ENCODE peak calls at places on chromosomes 11 and 22, in five cellular contexts. One of them, this sample, is unnamed.

GRCh38 chr11:112082729-112083128 is 3.8 kb downstream of the TIMM8B start:
- DNase-seq in ureter: no peak
- DNase-seq in NCI-H748 treated with DMSO at 0.1 percent for 48 hours: no peak
- DNase-seq in effector CD4-positive, alpha-beta T cell: no peak
- DNase-seq in adipocyte: peak; percentile 30
- DNase-seq in this sample: no peak

GRCh38 chr22:46744581-46744980 is 6.5 kb upstream of the CERK start:
- DNase-seq in adipocyte: no peak
- DNase-seq in ureter: no peak
- DNase-seq in effector CD4-positive, alpha-beta T cell: no peak
- DNase-seq in NCI-H748 treated with DMSO at 0.1 percent for 48 hours: no peak
- DNase-seq in this sample: no peak

GRCh38 chr11:12274056-12274455 is 103.3 kb upstream of the PARVA start:
- DNase-seq in ureter: no peak
- DNase-seq in adipocyte: no peak
- DNase-seq in NCI-H748 treated with DMSO at 0.1 percent for 48 hours: no peak
- DNase-seq in effector CD4-positive, alpha-beta T cell: no peak
- DNase-seq in this sample: no peak

GRCh38 chr11:110955797-110956196 is 243.6 kb upstream of the ARHGAP20 start:
- DNase-seq in NCI-H748 treated with DMSO at 0.1 percent for 48 hours: no peak
- DNase-seq in effector CD4-positive, alpha-beta T cell: no peak
- DNase-seq in adipocyte: no peak
- DNase-seq in ureter: no peak
- DNase-seq in this sample: no peak

GRCh38 chr11:35905901-35906661 is 37.8 kb upstream of the LDLRAD3 start:
- DNase-seq in ureter: no peak
- DNase-seq in adipocyte: peak; percentile 7
- DNase-seq in effector CD4-positive, alpha-beta T cell: no peak
- DNase-seq in NCI-H748 treated with DMSO at 0.1 percent for 48 hours: no peak
- DNase-seq in this sample: no peak

GRCh38 chr22:25853501-25853900 is 111.5 kb downstream of the MYO18B start:
- DNase-seq in adipocyte: no peak
- DNase-seq in ureter: no peak
- DNase-seq in NCI-H748 treated with DMSO at 0.1 percent for 48 hours: no peak
- DNase-seq in effector CD4-positive, alpha-beta T cell: no peak
- DNase-seq in this sample: no peak

GRCh38 chr11:30006876-30007275 is 10.0 kb downstream of the KCNA4 start:
- DNase-seq in adipocyte: no peak
- DNase-seq in ureter: no peak
- DNase-seq in NCI-H748 treated with DMSO at 0.1 percent for 48 hours: peak; percentile 53
- DNase-seq in effector CD4-positive, alpha-beta T cell: no peak
- DNase-seq in this sample: no peak

GRCh38 chr11:127018683-127019279 is 18.2 kb upstream of the KIRREL3 start:
- DNase-seq in ureter: no peak
- DNase-seq in adipocyte: no peak
- DNase-seq in NCI-H748 treated with DMSO at 0.1 percent for 48 hours: no peak
- DNase-seq in effector CD4-positive, alpha-beta T cell: no peak
- DNase-seq in this sample: no peak

GRCh38 chr22:31583861-31584485 is 78.0 kb downstream of the PISD start:
- DNase-seq in adipocyte: peak; percentile 73
- DNase-seq in NCI-H748 treated with DMSO at 0.1 percent for 48 hours: no peak
- DNase-seq in ureter: no peak
- DNase-seq in effector CD4-positive, alpha-beta T cell: no peak
- DNase-seq in this sample: no peak

GRCh38 chr11:131504199-131504949 is 134.0 kb downstream of the NTM start:
- DNase-seq in NCI-H748 treated with DMSO at 0.1 percent for 48 hours: no peak
- DNase-seq in effector CD4-positive, alpha-beta T cell: no peak
- DNase-seq in adipocyte: peak; percentile 28
- DNase-seq in ureter: no peak
- DNase-seq in this sample: no peak

GRCh38 chr11:116507849-116508695 is 264.7 kb downstream of the BUD13 start:
- DNase-seq in ureter: peak; percentile 24
- DNase-seq in adipocyte: no peak
- DNase-seq in NCI-H748 treated with DMSO at 0.1 percent for 48 hours: no peak
- DNase-seq in effector CD4-positive, alpha-beta T cell: no peak
- DNase-seq in this sample: no peak

GRCh38 chr22:45469573-45470383 is 32.9 kb upstream of the FBLN1 start:
- DNase-seq in NCI-H748 treated with DMSO at 0.1 percent for 48 hours: no peak
- DNase-seq in effector CD4-positive, alpha-beta T cell: no peak
- DNase-seq in adipocyte: peak; percentile 88
- DNase-seq in ureter: no peak
- DNase-seq in this sample: no peak

GRCh38 chr11:73324116-73324515 is 16.0 kb downstream of the ARHGEF17 start:
- DNase-seq in NCI-H748 treated with DMSO at 0.1 percent for 48 hours: no peak
- DNase-seq in ureter: no peak
- DNase-seq in effector CD4-positive, alpha-beta T cell: no peak
- DNase-seq in adipocyte: no peak
- DNase-seq in this sample: no peak

GRCh38 chr11:88886796-88887195 is 179.0 kb downstream of the GRM5 start:
- DNase-seq in NCI-H748 treated with DMSO at 0.1 percent for 48 hours: peak; percentile 5
- DNase-seq in adipocyte: peak; percentile 24
- DNase-seq in effector CD4-positive, alpha-beta T cell: peak; percentile 21
- DNase-seq in ureter: no peak
- DNase-seq in this sample: no peak

GRCh38 chr11:8956860-8957259 is 7.4 kb downstream of the TMEM9B start:
- DNase-seq in adipocyte: no peak
- DNase-seq in effector CD4-positive, alpha-beta T cell: no peak
- DNase-seq in ureter: no peak
- DNase-seq in NCI-H748 treated with DMSO at 0.1 percent for 48 hours: no peak
- DNase-seq in this sample: no peak

GRCh38 chr11:123494195-123495050 is 64.4 kb downstream of the GRAMD1B start:
- DNase-seq in adipocyte: peak; percentile 63
- DNase-seq in effector CD4-positive, alpha-beta T cell: no peak
- DNase-seq in ureter: no peak
- DNase-seq in NCI-H748 treated with DMSO at 0.1 percent for 48 hours: no peak
- DNase-seq in this sample: no peak

GRCh38 chr11:115134886-115135285 is 369.3 kb downstream of the CADM1 start:
- DNase-seq in adipocyte: no peak
- DNase-seq in effector CD4-positive, alpha-beta T cell: no peak
- DNase-seq in ureter: no peak
- DNase-seq in NCI-H748 treated with DMSO at 0.1 percent for 48 hours: no peak
- DNase-seq in this sample: no peak

GRCh38 chr11:46489668-46490560 is 98.3 kb upstream of the CHRM4 start:
- DNase-seq in ureter: no peak
- DNase-seq in effector CD4-positive, alpha-beta T cell: no peak
- DNase-seq in NCI-H748 treated with DMSO at 0.1 percent for 48 hours: peak; percentile 37
- DNase-seq in adipocyte: peak; percentile 42
- DNase-seq in this sample: no peak

GRCh38 chr11:66457826-66458225 is 8.9 kb upstream of the PELI3 start:
- DNase-seq in adipocyte: no peak
- DNase-seq in ureter: no peak
- DNase-seq in effector CD4-positive, alpha-beta T cell: no peak
- DNase-seq in NCI-H748 treated with DMSO at 0.1 percent for 48 hours: no peak
- DNase-seq in this sample: no peak

GRCh38 chr11:44893250-44894216 is 57.1 kb downstream of the TP53I11 start:
- DNase-seq in effector CD4-positive, alpha-beta T cell: no peak
- DNase-seq in adipocyte: no peak
- DNase-seq in ureter: peak; percentile 61
- DNase-seq in NCI-H748 treated with DMSO at 0.1 percent for 48 hours: no peak
- DNase-seq in this sample: no peak

GRCh38 chr11:65468874-65469333 is 29.9 kb upstream of the MALAT1 start:
- DNase-seq in ureter: peak; percentile 87
- DNase-seq in NCI-H748 treated with DMSO at 0.1 percent for 48 hours: peak; percentile 41
- DNase-seq in effector CD4-positive, alpha-beta T cell: peak; percentile 45
- DNase-seq in adipocyte: peak; percentile 25
- DNase-seq in this sample: no peak

GRCh38 chr11:57377098-57377497 is 3.9 kb downstream of the PRG3 start:
- DNase-seq in NCI-H748 treated with DMSO at 0.1 percent for 48 hours: no peak
- DNase-seq in ureter: no peak
- DNase-seq in adipocyte: no peak
- DNase-seq in effector CD4-positive, alpha-beta T cell: no peak
- DNase-seq in this sample: no peak

GRCh38 chr22:46833228-46833627 is 70.8 kb downstream of the TBC1D22A start:
- DNase-seq in ureter: no peak
- DNase-seq in NCI-H748 treated with DMSO at 0.1 percent for 48 hours: no peak
- DNase-seq in adipocyte: peak; percentile 4
- DNase-seq in effector CD4-positive, alpha-beta T cell: no peak
- DNase-seq in this sample: no peak

GRCh38 chr11:68117896-68118470 is 3.2 kb downstream of the CHKA start:
- DNase-seq in effector CD4-positive, alpha-beta T cell: no peak
- DNase-seq in adipocyte: no peak
- DNase-seq in ureter: no peak
- DNase-seq in NCI-H748 treated with DMSO at 0.1 percent for 48 hours: no peak
- DNase-seq in this sample: no peak

GRCh38 chr22:39352301-39352867 is 2.6 kb downstream of the SYNGR1 start:
- DNase-seq in adipocyte: no peak
- DNase-seq in ureter: no peak
- DNase-seq in effector CD4-positive, alpha-beta T cell: no peak
- DNase-seq in NCI-H748 treated with DMSO at 0.1 percent for 48 hours: no peak
- DNase-seq in this sample: no peak

GRCh38 chr11:7600205-7600775 is 73.0 kb downstream of the CYB5R2 start:
- DNase-seq in ureter: peak; percentile 80
- DNase-seq in NCI-H748 treated with DMSO at 0.1 percent for 48 hours: no peak
- DNase-seq in effector CD4-positive, alpha-beta T cell: no peak
- DNase-seq in adipocyte: peak; percentile 78
- DNase-seq in this sample: no peak

GRCh38 chr22:29479417-29480261 is at the start of gene NEFH:
- DNase-seq in effector CD4-positive, alpha-beta T cell: no peak
- DNase-seq in adipocyte: no peak
- DNase-seq in ureter: no peak
- DNase-seq in NCI-H748 treated with DMSO at 0.1 percent for 48 hours: peak; percentile 23
- DNase-seq in this sample: no peak

GRCh38 chr11:110724358-110724757 is 12.1 kb upstream of the ARHGAP20 start:
- DNase-seq in adipocyte: no peak
- DNase-seq in effector CD4-positive, alpha-beta T cell: no peak
- DNase-seq in NCI-H748 treated with DMSO at 0.1 percent for 48 hours: no peak
- DNase-seq in ureter: no peak
- DNase-seq in this sample: no peak

This sample was measured in NCI-H1417 treated with DMSO at 0.1 percent for 48 hours.